ENCODE peak calls at places on chromosomes 7 and 10, in four cellular contexts. O is H1, B is HepG2, R is K562. E is an unnamed sample.

GRCh38 chr7:84154991-84155781 is 39.4 kb downstream of the SEMA3A start:
- DNase-seq in R (no peak), B (no peak), O (no peak), E (no peak)

GRCh38 chr10:74223755-74224530 is 72.9 kb downstream of the ADK start:
- DNase-seq in R (no peak), B (no peak), O (no peak), E (no peak)

GRCh38 chr10:4778761-4779160 is 47.2 kb upstream of the AKR1E2 start:
- DNase-seq in B (no peak), O (no peak), R (no peak), E (no peak)

GRCh38 chr10:11525503-11525902 is 85.9 kb downstream of the USP6NL start:
- DNase-seq in B (no peak), R (no peak), O (no peak), E (no peak)

GRCh38 chr7:55127135-55127551 is 108.3 kb downstream of the EGFR start:
- DNase-seq in O (no peak), R (no peak), B (no peak), E (no peak)

GRCh38 chr7:48280100-48280499 is 108.8 kb downstream of the ABCA13 start:
- DNase-seq in R (no peak), O (no peak), B (no peak), E (no peak)

GRCh38 chr7:45239486-45239885 is 81.9 kb downstream of the RAMP3 start:
- DNase-seq in B (no peak), R (no peak), O (peak; percentile 27), E (no peak)

GRCh38 chr10:80202934-80203834 is 2.2 kb downstream of the ANXA11 start:
- DNase-seq in O (no peak), R (peak; percentile 87), B (peak; percentile 77), E (peak; percentile 43)

GRCh38 chr10:90344226-90344625 is 513.6 kb downstream of the HTR7 start:
- DNase-seq in B (no peak), O (no peak), R (no peak), E (no peak)

GRCh38 chr7:44607141-44608068 is 978 bp downstream of the OGDH start:
- DNase-seq in B (no peak), R (no peak), O (no peak), E (no peak)

GRCh38 chr7:17408245-17408903 is 109.9 kb downstream of the AHR start:
- DNase-seq in B (peak; percentile 92), R (no peak), O (no peak), E (no peak)

GRCh38 chr7:75624134-75624832 is 114.5 kb downstream of the HIP1 start:
- DNase-seq in B (no peak), O (no peak), R (peak; percentile 61), E (no peak)

GRCh38 chr7:3250725-3251124 is 50.3 kb upstream of the SDK1 start:
- DNase-seq in B (no peak), O (no peak), R (no peak), E (no peak)

GRCh38 chr7:823639-824038 is 8.6 kb upstream of the SUN1 start:
- DNase-seq in B (no peak), R (no peak), O (no peak), E (no peak)

GRCh38 chr10:16545126-16545736 is 23.6 kb upstream of the C1QL3 start:
- DNase-seq in R (peak; percentile 46), O (no peak), B (peak; percentile 13), E (no peak)

GRCh38 chr7:87310790-87311419 is 34.6 kb upstream of the CROT start:
- DNase-seq in O (no peak), B (peak; percentile 58), R (no peak), E (no peak)

GRCh38 chr10:128985036-128985435 is 482.0 kb upstream of the MGMT start:
- DNase-seq in B (no peak), O (peak; percentile 16), R (no peak), E (no peak)

GRCh38 chr10:2981361-2981801 is 86.0 kb upstream of the PFKP start:
- DNase-seq in O (no peak), R (no peak), B (no peak), E (no peak)

GRCh38 chr7:158266817-158267736 is 320.5 kb downstream of the PTPRN2 start:
- DNase-seq in B (no peak), R (no peak), O (no peak), E (peak; percentile 4)

GRCh38 chr7:97011104-97011503 is 5.8 kb downstream of the DLX6 start:
- DNase-seq in B (no peak), O (no peak), R (no peak), E (no peak)

GRCh38 chr7:33087858-33088257 is 21.3 kb downstream of the RP9 start:
- DNase-seq in B (no peak), R (no peak), O (no peak), E (no peak)

GRCh38 chr10:103765981-103766380 is 89.4 kb downstream of the SH3PXD2A start:
- DNase-seq in R (no peak), B (no peak), O (no peak), E (no peak)

GRCh38 chr10:103888113-103888841 is 29.7 kb downstream of the STN1 start:
- DNase-seq in B (peak; percentile 41), O (no peak), R (peak; percentile 46), E (no peak)

GRCh38 chr7:95545007-95545615 is 51.2 kb downstream of the PDK4 start:
- DNase-seq in B (peak; percentile 24), R (no peak), O (no peak), E (no peak)

GRCh38 chr10:113340255-113340654 is 212.6 kb upstream of the HABP2 start:
- DNase-seq in R (no peak), B (no peak), O (no peak), E (no peak)

GRCh38 chr10:21518629-21519321 is 6.7 kb downstream of the SKIDA1 start:
- DNase-seq in B (no peak), R (no peak), O (no peak), E (no peak)

GRCh38 chr10:15345450-15345849 is 25.6 kb downstream of the FAM171A1 start:
- DNase-seq in R (no peak), B (no peak), O (no peak), E (no peak)

GRCh38 chr10:66353422-66353821 is 572.4 kb upstream of the LRRTM3 start:
- DNase-seq in B (no peak), O (no peak), R (no peak), E (no peak)

GRCh38 chr7:107069457-107069856 is 25.0 kb downstream of the PRKAR2B start:
- DNase-seq in R (no peak), O (no peak), B (no peak), E (no peak)

GRCh38 chr7:938546-939185 is 15.8 kb downstream of the ADAP1 start:
- DNase-seq in B (no peak), R (no peak), O (no peak), E (no peak)

GRCh38 chr7:2477447-2478386 is 1.5 kb upstream of the GRIFIN start:
- DNase-seq in O (peak; percentile 82), R (peak; percentile 81), B (peak; percentile 34), E (peak; percentile 74)

GRCh38 chr7:74203157-74203556 is 6.6 kb upstream of the LAT2 start:
- DNase-seq in R (peak; percentile 51), B (peak; percentile 32), O (no peak), E (no peak)

GRCh38 chr7:107029764-107030286 is 14.7 kb upstream of the PRKAR2B start:
- DNase-seq in B (no peak), R (no peak), O (no peak), E (no peak)

GRCh38 chr7:15461576-15461975 is 100.2 kb downstream of the AGMO start:
- DNase-seq in B (no peak), R (no peak), O (no peak), E (no peak)

GRCh38 chr7:10300557-10300956 is 673.1 kb upstream of the PHF14 start:
- DNase-seq in R (no peak), B (no peak), O (no peak), E (no peak)

DNA sequence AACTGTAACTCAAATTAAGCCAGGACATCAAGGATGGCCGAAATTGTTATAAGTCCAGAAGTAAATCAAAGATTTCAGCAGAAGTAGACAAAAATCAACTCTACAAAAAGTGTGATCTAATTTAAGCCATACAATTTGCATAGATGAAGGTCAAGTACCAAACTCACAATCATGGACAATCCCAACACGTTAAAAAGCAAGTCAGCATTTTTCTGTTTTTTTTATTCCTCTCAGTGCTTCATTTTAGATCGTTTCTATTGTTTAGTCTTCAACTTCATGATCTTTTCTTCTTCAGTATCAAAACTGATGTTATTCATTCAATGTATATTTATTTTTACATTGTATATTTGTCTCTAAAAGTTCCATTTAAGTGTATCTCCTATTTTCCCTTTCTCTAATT is 674.3 kb upstream of the PHF14 start:
- DNase-seq in B (no peak), R (no peak), O (no peak), E (no peak)
- TF ChIP-seq JUN in B (no peak), R (no peak), O (no peak), E (no peak)

GRCh38 chr10:122255509-122256301 is 15.4 kb upstream of the BTBD16 start:
- DNase-seq in O (no peak), R (no peak), B (no peak), E (no peak)

GRCh38 chr10:122261584-122261983 is 9.5 kb upstream of the BTBD16 start:
- DNase-seq in R (no peak), O (no peak), B (no peak), E (no peak)

GRCh38 chr10:122257041-122257440 is 14.1 kb upstream of the BTBD16 start:
- DNase-seq in O (no peak), R (no peak), B (no peak), E (no peak)

GRCh38 chr10:122259075-122259466 is 12.0 kb upstream of the BTBD16 start:
- DNase-seq in O (no peak), B (no peak), R (no peak), E (no peak)

GRCh38 chr10:122258136-122259074 is 12.7 kb upstream of the BTBD16 start:
- DNase-seq in B (no peak), O (no peak), R (no peak), E (no peak)
- TF ChIP-seq ATF2 in B (no peak), O (no peak), R (no peak), E (no peak)

GRCh38 chr7:19119901-19120486 is 2.6 kb upstream of the TWIST1 start:
- DNase-seq in B (no peak), R (no peak), O (no peak), E (no peak)
- TF ChIP-seq JUN in B (no peak), R (no peak), O (no peak), E (no peak)

GRCh38 chr10:102452672-102453340 is 1.5 kb upstream of the C10orf95 start:
- DNase-seq in O (no peak), B (no peak), R (peak; percentile 43), E (no peak)
- TF ChIP-seq ATF2 in O (no peak), B (no peak), R (peak; percentile 74), E (no peak)

DNA sequence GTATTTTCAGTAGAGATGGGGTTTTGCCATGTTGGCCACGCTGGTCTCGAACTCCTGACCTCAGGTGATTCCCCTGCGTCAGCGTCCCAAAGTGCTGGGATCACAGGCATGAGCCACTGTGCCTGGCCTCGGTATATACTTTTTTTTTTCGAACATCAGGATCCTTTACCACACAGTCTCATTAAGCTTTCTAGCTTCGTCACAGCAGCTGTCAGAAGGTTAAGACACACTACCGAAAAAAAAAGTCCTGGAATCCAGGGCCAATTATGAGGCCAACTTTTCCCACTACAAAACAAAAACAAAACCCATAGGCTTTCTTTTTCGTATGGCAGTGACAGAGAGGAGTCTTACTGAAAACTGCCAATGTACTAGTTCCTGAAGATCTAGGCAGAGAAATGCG is 30.7 kb downstream of the ZC3HC1 start:
- DNase-seq in R (no peak), B (no peak), O (no peak), E (no peak)
- TF ChIP-seq JUN in R (no peak), B (no peak), O (no peak), E (no peak)